ENCODE peak calls at places on chromosomes 12 and 14, in seven cellular contexts. B, O, V, D, R, X and Y are unnamed samples.

GRCh38 chr12:89665556-89665955 is 43.1 kb downstream of the ATP2B1 start:
- DNase-seq in B (no peak), O (no peak), V (no peak), D (no peak), R (no peak), X (no peak), Y (no peak)

GRCh38 chr14:93720981-93721483 is 67.3 kb downstream of the PRIMA1 start:
- DNase-seq in B (no peak), O (no peak), V (no peak), D (no peak), R (peak), X (no peak), Y (peak)

GRCh38 chr12:53251477-53252348 is 16.4 kb upstream of the ESPL1 start:
- DNase-seq in B (peak), O (peak), V (peak), D (peak), R (peak), X (peak), Y (peak)

GRCh38 chr14:37093364-37093763 is 79.0 kb downstream of the SLC25A21 start:
- DNase-seq in B (no peak), O (no peak), V (no peak), D (no peak), R (no peak), X (no peak), Y (no peak)

GRCh38 chr14:59629384-59630158 is 53.0 kb upstream of the CCDC175 start:
- DNase-seq in B (no peak), O (no peak), V (no peak), D (peak), R (no peak), X (no peak), Y (no peak)

GRCh38 chr14:34461334-34462131 is 507 bp downstream of the SPTSSA start:
- DNase-seq in B (peak), O (peak), V (peak), D (peak), R (peak), X (no peak), Y (no peak)

GRCh38 chr12:12224240-12224940 is 42.5 kb downstream of the LRP6 start:
- DNase-seq in B (no peak), O (no peak), V (no peak), D (no peak), R (no peak), X (no peak), Y (no peak)

GRCh38 chr12:118359541-118359915 is 13.2 kb downstream of the TAOK3 start:
- DNase-seq in B (no peak), O (no peak), V (peak), D (no peak), R (no peak), X (no peak), Y (no peak)

GRCh38 chr14:38127356-38127755 is 80.3 kb upstream of the SSTR1 start:
- DNase-seq in B (no peak), O (no peak), V (no peak), D (no peak), R (no peak), X (no peak), Y (no peak)

GRCh38 chr14:100471451-100472093 is 115.6 kb downstream of the BEGAIN start:
- DNase-seq in B (no peak), O (peak), V (no peak), D (no peak), R (no peak), X (no peak), Y (no peak)

GRCh38 chr14:104293231-104293841 is 154.9 kb downstream of the KIF26A start:
- DNase-seq in B (no peak), O (peak), V (no peak), D (no peak), R (peak), X (peak), Y (no peak)

GRCh38 chr14:36605506-36605857 is 23.1 kb upstream of the NKX2-8 start:
- DNase-seq in B (no peak), O (peak), V (no peak), D (peak), R (no peak), X (no peak), Y (no peak)

GRCh38 chr12:28446031-28446430 is 255.8 kb downstream of the CCDC91 start:
- DNase-seq in B (no peak), O (no peak), V (no peak), D (no peak), R (no peak), X (no peak), Y (no peak)

GRCh38 chr14:55938249-55938791 is 179.9 kb upstream of the PELI2 start:
- DNase-seq in B (no peak), O (peak), V (no peak), D (no peak), R (no peak), X (peak), Y (no peak)

GRCh38 chr14:100696590-100696989 is 30.1 kb upstream of the DLK1 start:
- DNase-seq in B (no peak), O (no peak), V (no peak), D (no peak), R (no peak), X (no peak), Y (no peak)

DNA sequence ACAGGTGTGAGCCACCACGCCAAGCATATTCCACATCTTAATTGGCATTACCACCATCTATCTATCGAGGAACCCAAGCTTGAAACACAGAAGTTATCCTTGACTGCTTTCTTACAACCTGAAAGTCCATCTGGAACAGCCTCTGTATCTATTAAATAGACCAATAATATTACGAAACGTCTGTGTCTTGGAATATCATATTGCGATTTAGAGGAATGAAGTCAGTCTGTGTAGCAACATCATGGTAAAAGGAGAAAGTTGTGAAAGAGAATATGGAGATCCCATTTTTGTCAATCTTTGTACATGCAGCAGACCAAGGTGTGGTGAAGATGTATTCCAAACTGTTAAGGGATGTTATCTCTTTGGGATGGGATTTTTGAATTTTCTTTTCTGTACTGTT is 25.8 kb upstream of the MAX start:
- DNase-seq in B (no peak), O (no peak), V (no peak), D (no peak), R (no peak), X (no peak), Y (no peak)
- TF ChIP-seq CTCF in B (no peak), O (no peak), V (no peak), D (no peak), R (no peak), X (no peak), Y (no peak)

DNA sequence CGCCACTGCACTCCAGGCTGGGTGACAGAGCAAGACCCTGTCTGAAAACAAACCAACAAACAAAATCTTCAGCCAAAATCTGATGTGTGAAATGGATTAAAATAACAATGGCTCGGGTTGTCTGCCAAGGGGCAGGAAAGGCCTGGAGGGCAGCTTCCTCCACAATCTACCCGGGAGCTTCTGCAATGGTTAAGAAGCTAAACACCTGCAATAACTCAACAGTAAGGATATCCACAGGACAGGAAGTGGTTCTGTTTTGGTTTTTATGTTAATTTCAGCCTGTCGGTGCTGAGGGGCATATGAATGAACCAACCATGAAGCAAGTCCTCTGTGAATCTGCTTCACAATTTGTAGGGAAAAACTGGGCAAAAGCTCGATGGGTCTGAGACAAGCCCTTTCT is 34.4 kb downstream of the RAD52 start:
- DNase-seq in B (no peak), O (peak), V (no peak), D (peak), R (no peak), X (no peak), Y (no peak)
- TF ChIP-seq CTCF in B (no peak), O (no peak), V (no peak), D (no peak), R (no peak), X (no peak), Y (no peak)

GRCh38 chr14:54566410-54567223 is at the start of gene SAMD4A:
- DNase-seq in B (peak), O (peak), V (peak), D (peak), R (peak), X (peak), Y (peak)
- TF ChIP-seq CTCF in B (peak), O (peak), V (peak), D (peak), R (no peak), X (no peak), Y (peak)

GRCh38 chr14:23566782-23567185 is 807 bp downstream of the AP1G2 start:
- DNase-seq in B (no peak), O (peak), V (no peak), D (no peak), R (no peak), X (peak), Y (no peak)
- TF ChIP-seq CTCF in B (peak), O (peak), V (peak), D (peak), R (no peak), X (peak), Y (peak)

GRCh38 chr12:109346920-109347319 is 780 bp upstream of the MYO1H start:
- DNase-seq in B (no peak), O (no peak), V (no peak), D (peak), R (no peak), X (no peak), Y (no peak)
- TF ChIP-seq CTCF in B (no peak), O (peak), V (no peak), D (peak), R (no peak), X (no peak), Y (no peak)

GRCh38 chr14:105945891-105946290 is 419.5 kb downstream of the TMEM121 start:
- DNase-seq in B (no peak), O (peak), V (no peak), D (no peak), R (no peak), X (no peak), Y (no peak)
- TF ChIP-seq CTCF in B (no peak), O (no peak), V (peak), D (no peak), R (no peak), X (no peak), Y (no peak)